ENCODE peak calls at places on chromosome 15, in ten cellular contexts. One of them, this sample, is unnamed.

GRCh38 chr15:46312133-46312740 is 677.4 kb downstream of the SQOR start:
- DNase-seq in A673: peak
- DNase-seq in endodermal cell: peak
- DNase-seq in A549: peak
- DNase-seq in CD8-positive, alpha-beta T cell: peak
- DNase-seq in stomach: peak
- DNase-seq in H9: peak
- DNase-seq in body of pancreas: peak
- DNase-seq in heart right ventricle: peak
- DNase-seq in lower lobe of right lung: peak
- DNase-seq in this sample: peak

GRCh38 chr15:89576417-89576773 is 1.1 kb downstream of the TICRR start:
- DNase-seq in A673: peak
- DNase-seq in endodermal cell: no peak
- DNase-seq in A549: peak
- DNase-seq in CD8-positive, alpha-beta T cell: no peak
- DNase-seq in stomach: no peak
- DNase-seq in H9: no peak
- DNase-seq in body of pancreas: no peak
- DNase-seq in heart right ventricle: no peak
- DNase-seq in lower lobe of right lung: no peak
- DNase-seq in this sample: no peak

GRCh38 chr15:51878446-51879386 is 49.3 kb downstream of the TMOD3 start:
- DNase-seq in A673: peak
- DNase-seq in endodermal cell: no peak
- DNase-seq in A549: peak
- DNase-seq in CD8-positive, alpha-beta T cell: no peak
- DNase-seq in stomach: no peak
- DNase-seq in H9: no peak
- DNase-seq in body of pancreas: no peak
- DNase-seq in heart right ventricle: no peak
- DNase-seq in lower lobe of right lung: no peak
- DNase-seq in this sample: no peak

GRCh38 chr15:94943863-94944262 is 712.5 kb downstream of the MCTP2 start:
- DNase-seq in A673: no peak
- DNase-seq in endodermal cell: no peak
- DNase-seq in A549: no peak
- DNase-seq in CD8-positive, alpha-beta T cell: no peak
- DNase-seq in stomach: no peak
- DNase-seq in H9: no peak
- DNase-seq in body of pancreas: no peak
- DNase-seq in heart right ventricle: no peak
- DNase-seq in lower lobe of right lung: no peak
- DNase-seq in this sample: no peak

GRCh38 chr15:46091860-46092450 is 457.1 kb downstream of the SQOR start:
- DNase-seq in A673: peak
- DNase-seq in endodermal cell: peak
- DNase-seq in A549: peak
- DNase-seq in CD8-positive, alpha-beta T cell: no peak
- DNase-seq in stomach: no peak
- DNase-seq in H9: peak
- DNase-seq in body of pancreas: peak
- DNase-seq in heart right ventricle: peak
- DNase-seq in lower lobe of right lung: no peak
- DNase-seq in this sample: peak

GRCh38 chr15:43274136-43274535 is 7.4 kb upstream of the TGM5 start:
- DNase-seq in A673: no peak
- DNase-seq in endodermal cell: no peak
- DNase-seq in A549: no peak
- DNase-seq in CD8-positive, alpha-beta T cell: no peak
- DNase-seq in stomach: no peak
- DNase-seq in H9: no peak
- DNase-seq in body of pancreas: peak
- DNase-seq in heart right ventricle: peak
- DNase-seq in lower lobe of right lung: no peak
- DNase-seq in this sample: no peak

GRCh38 chr15:25905140-25905539 is 42.0 kb upstream of the ATP10A start:
- DNase-seq in A673: no peak
- DNase-seq in endodermal cell: no peak
- DNase-seq in A549: peak
- DNase-seq in CD8-positive, alpha-beta T cell: no peak
- DNase-seq in stomach: no peak
- DNase-seq in H9: no peak
- DNase-seq in body of pancreas: no peak
- DNase-seq in heart right ventricle: no peak
- DNase-seq in lower lobe of right lung: no peak
- DNase-seq in this sample: no peak

GRCh38 chr15:53378096-53378620 is 381.3 kb downstream of the WDR72 start:
- DNase-seq in A673: no peak
- DNase-seq in endodermal cell: no peak
- DNase-seq in A549: no peak
- DNase-seq in CD8-positive, alpha-beta T cell: no peak
- DNase-seq in stomach: no peak
- DNase-seq in H9: no peak
- DNase-seq in body of pancreas: no peak
- DNase-seq in heart right ventricle: no peak
- DNase-seq in lower lobe of right lung: no peak
- DNase-seq in this sample: no peak

GRCh38 chr15:65326844-65327243 is 22.4 kb downstream of the RNU5B-1 start:
- DNase-seq in A673: no peak
- DNase-seq in endodermal cell: no peak
- DNase-seq in A549: no peak
- DNase-seq in CD8-positive, alpha-beta T cell: no peak
- DNase-seq in stomach: no peak
- DNase-seq in H9: no peak
- DNase-seq in body of pancreas: no peak
- DNase-seq in heart right ventricle: no peak
- DNase-seq in lower lobe of right lung: no peak
- DNase-seq in this sample: no peak

GRCh38 chr15:56871180-56871579 is 47.3 kb upstream of the TCF12 start:
- DNase-seq in A673: peak
- DNase-seq in endodermal cell: no peak
- DNase-seq in A549: peak
- DNase-seq in CD8-positive, alpha-beta T cell: no peak
- DNase-seq in stomach: no peak
- DNase-seq in H9: no peak
- DNase-seq in body of pancreas: no peak
- DNase-seq in heart right ventricle: no peak
- DNase-seq in lower lobe of right lung: no peak
- DNase-seq in this sample: no peak

GRCh38 chr15:38068600-38068999 is 134.2 kb downstream of the TMCO5A start:
- DNase-seq in A673: no peak
- DNase-seq in endodermal cell: no peak
- DNase-seq in A549: no peak
- DNase-seq in CD8-positive, alpha-beta T cell: no peak
- DNase-seq in stomach: no peak
- DNase-seq in H9: no peak
- DNase-seq in body of pancreas: no peak
- DNase-seq in heart right ventricle: no peak
- DNase-seq in lower lobe of right lung: no peak
- DNase-seq in this sample: no peak
- H3K27ac ChIP-seq in A673: peak
- H3K27ac ChIP-seq in endodermal cell: peak
- H3K27ac ChIP-seq in A549: peak
- H3K27ac ChIP-seq in CD8-positive, alpha-beta T cell: no peak
- H3K27ac ChIP-seq in stomach: peak
- H3K27ac ChIP-seq in H9: no peak
- H3K27ac ChIP-seq in body of pancreas: peak
- H3K27ac ChIP-seq in heart right ventricle: peak
- H3K27ac ChIP-seq in lower lobe of right lung: peak
- H3K27ac ChIP-seq in this sample: peak

GRCh38 chr15:100947760-100948429 is 28.7 kb downstream of the LRRK1 start:
- DNase-seq in A673: no peak
- DNase-seq in endodermal cell: no peak
- DNase-seq in A549: no peak
- DNase-seq in CD8-positive, alpha-beta T cell: no peak
- DNase-seq in stomach: no peak
- DNase-seq in H9: no peak
- DNase-seq in body of pancreas: no peak
- DNase-seq in heart right ventricle: no peak
- DNase-seq in lower lobe of right lung: no peak
- DNase-seq in this sample: no peak
- H3K27ac ChIP-seq in A673: no peak
- H3K27ac ChIP-seq in endodermal cell: no peak
- H3K27ac ChIP-seq in A549: peak
- H3K27ac ChIP-seq in CD8-positive, alpha-beta T cell: no peak
- H3K27ac ChIP-seq in stomach: no peak
- H3K27ac ChIP-seq in H9: no peak
- H3K27ac ChIP-seq in body of pancreas: no peak
- H3K27ac ChIP-seq in heart right ventricle: no peak
- H3K27ac ChIP-seq in lower lobe of right lung: no peak
- H3K27ac ChIP-seq in this sample: no peak

DNA sequence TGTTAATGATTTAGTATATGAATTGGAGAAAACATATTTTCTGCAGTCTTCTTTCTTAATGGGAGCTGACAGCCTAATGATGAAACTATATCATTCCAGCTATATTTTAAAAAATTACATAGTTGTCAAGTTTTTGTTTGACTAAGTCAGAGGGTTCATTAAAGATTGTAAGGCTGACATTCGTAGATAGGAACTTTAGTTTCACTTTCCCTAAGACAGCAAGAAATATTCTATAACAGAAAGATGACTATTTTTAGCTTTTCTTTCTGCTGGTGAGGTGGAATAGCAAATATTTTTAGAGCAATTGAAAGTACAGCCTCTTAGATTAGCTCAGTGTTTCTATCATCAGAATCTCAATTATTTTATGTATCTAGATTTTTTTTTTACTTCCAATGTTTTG is 60.2 kb downstream of the PIAS1 start:
- DNase-seq in A673: no peak
- DNase-seq in endodermal cell: no peak
- DNase-seq in A549: no peak
- DNase-seq in CD8-positive, alpha-beta T cell: no peak
- DNase-seq in stomach: no peak
- DNase-seq in H9: no peak
- DNase-seq in body of pancreas: no peak
- DNase-seq in heart right ventricle: no peak
- DNase-seq in lower lobe of right lung: no peak
- DNase-seq in this sample: no peak
- H3K27ac ChIP-seq in A673: no peak
- H3K27ac ChIP-seq in endodermal cell: no peak
- H3K27ac ChIP-seq in A549: no peak
- H3K27ac ChIP-seq in CD8-positive, alpha-beta T cell: no peak
- H3K27ac ChIP-seq in stomach: peak
- H3K27ac ChIP-seq in H9: no peak
- H3K27ac ChIP-seq in body of pancreas: peak
- H3K27ac ChIP-seq in heart right ventricle: peak
- H3K27ac ChIP-seq in lower lobe of right lung: peak
- H3K27ac ChIP-seq in this sample: no peak

GRCh38 chr15:34275721-34276120 is 50.9 kb downstream of the EMC4 start:
- DNase-seq in A673: no peak
- DNase-seq in endodermal cell: no peak
- DNase-seq in A549: peak
- DNase-seq in CD8-positive, alpha-beta T cell: no peak
- DNase-seq in stomach: no peak
- DNase-seq in H9: no peak
- DNase-seq in body of pancreas: no peak
- DNase-seq in heart right ventricle: no peak
- DNase-seq in lower lobe of right lung: no peak
- DNase-seq in this sample: no peak
- H3K27ac ChIP-seq in A673: no peak
- H3K27ac ChIP-seq in endodermal cell: no peak
- H3K27ac ChIP-seq in A549: no peak
- H3K27ac ChIP-seq in CD8-positive, alpha-beta T cell: no peak
- H3K27ac ChIP-seq in stomach: no peak
- H3K27ac ChIP-seq in H9: no peak
- H3K27ac ChIP-seq in body of pancreas: no peak
- H3K27ac ChIP-seq in heart right ventricle: no peak
- H3K27ac ChIP-seq in lower lobe of right lung: no peak
- H3K27ac ChIP-seq in this sample: no peak

DNA sequence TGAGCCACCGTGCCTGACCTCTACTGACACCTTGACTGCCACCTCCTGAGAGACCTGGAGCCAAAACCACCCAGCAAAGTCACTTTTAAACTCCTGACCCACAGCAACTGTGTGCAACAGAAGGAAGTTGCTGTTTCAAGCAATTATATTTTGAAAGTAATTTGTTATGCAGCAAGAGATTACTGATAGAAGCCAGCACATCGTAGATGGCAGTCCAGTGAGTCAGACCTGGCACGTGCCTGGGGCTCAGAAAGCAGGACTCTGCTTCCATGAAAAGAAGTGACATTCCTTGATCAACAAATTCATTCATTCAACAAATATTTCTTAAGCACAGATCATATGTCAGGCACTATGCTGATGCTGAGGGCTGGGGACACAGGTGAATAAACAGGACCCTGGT is 5.7 kb upstream of the CSPG4 start:
- DNase-seq in A673: no peak
- DNase-seq in endodermal cell: no peak
- DNase-seq in A549: no peak
- DNase-seq in CD8-positive, alpha-beta T cell: no peak
- DNase-seq in stomach: peak
- DNase-seq in H9: no peak
- DNase-seq in body of pancreas: no peak
- DNase-seq in heart right ventricle: no peak
- DNase-seq in lower lobe of right lung: no peak
- DNase-seq in this sample: no peak
- H3K27ac ChIP-seq in A673: no peak
- H3K27ac ChIP-seq in endodermal cell: no peak
- H3K27ac ChIP-seq in A549: no peak
- H3K27ac ChIP-seq in CD8-positive, alpha-beta T cell: no peak
- H3K27ac ChIP-seq in stomach: peak
- H3K27ac ChIP-seq in H9: no peak
- H3K27ac ChIP-seq in body of pancreas: no peak
- H3K27ac ChIP-seq in heart right ventricle: no peak
- H3K27ac ChIP-seq in lower lobe of right lung: no peak
- H3K27ac ChIP-seq in this sample: no peak

GRCh38 chr15:75028991-75029377 is 5.6 kb downstream of the PPCDC start:
- DNase-seq in A673: no peak
- DNase-seq in endodermal cell: no peak
- DNase-seq in A549: no peak
- DNase-seq in CD8-positive, alpha-beta T cell: no peak
- DNase-seq in stomach: no peak
- DNase-seq in H9: no peak
- DNase-seq in body of pancreas: no peak
- DNase-seq in heart right ventricle: no peak
- DNase-seq in lower lobe of right lung: no peak
- DNase-seq in this sample: no peak
- H3K27ac ChIP-seq in A673: peak
- H3K27ac ChIP-seq in endodermal cell: no peak
- H3K27ac ChIP-seq in A549: peak
- H3K27ac ChIP-seq in CD8-positive, alpha-beta T cell: no peak
- H3K27ac ChIP-seq in stomach: peak
- H3K27ac ChIP-seq in H9: no peak
- H3K27ac ChIP-seq in body of pancreas: no peak
- H3K27ac ChIP-seq in heart right ventricle: peak
- H3K27ac ChIP-seq in lower lobe of right lung: no peak
- H3K27ac ChIP-seq in this sample: peak

DNA sequence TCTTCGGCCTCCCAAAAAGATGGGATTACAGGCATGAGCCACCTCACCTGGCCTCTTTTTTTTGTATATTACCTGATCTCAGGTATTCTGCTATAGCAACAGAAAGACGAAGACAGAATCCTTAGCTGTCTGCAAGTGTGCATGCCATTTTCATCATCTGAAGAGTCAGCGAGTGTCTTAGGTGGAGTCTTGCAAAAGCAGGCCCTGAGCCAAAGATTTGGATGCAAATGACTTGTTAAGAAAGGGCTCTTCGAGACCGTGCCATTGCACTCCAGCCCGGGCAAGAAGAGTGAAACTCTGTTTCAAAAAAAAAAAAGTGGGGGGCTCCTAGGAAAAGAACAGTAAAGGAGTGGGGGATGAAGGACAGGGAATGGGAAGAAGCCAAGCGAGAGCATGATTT is 10.2 kb upstream of the TRIM69 start:
- DNase-seq in A673: peak
- DNase-seq in endodermal cell: no peak
- DNase-seq in A549: no peak
- DNase-seq in CD8-positive, alpha-beta T cell: no peak
- DNase-seq in stomach: no peak
- DNase-seq in H9: no peak
- DNase-seq in body of pancreas: no peak
- DNase-seq in heart right ventricle: no peak
- DNase-seq in lower lobe of right lung: no peak
- DNase-seq in this sample: no peak
- H3K27ac ChIP-seq in A673: peak
- H3K27ac ChIP-seq in endodermal cell: no peak
- H3K27ac ChIP-seq in A549: peak
- H3K27ac ChIP-seq in CD8-positive, alpha-beta T cell: peak
- H3K27ac ChIP-seq in stomach: peak
- H3K27ac ChIP-seq in H9: peak
- H3K27ac ChIP-seq in body of pancreas: no peak
- H3K27ac ChIP-seq in heart right ventricle: peak
- H3K27ac ChIP-seq in lower lobe of right lung: peak
- H3K27ac ChIP-seq in this sample: peak

This sample was measured in substantia nigra.